ENCODE peak calls at places on chromosomes 4 and X, in four cellular contexts. One of them, this sample, is unnamed.
A peak's percentile ranks its signal among the peaks of the same experiment; 100 is the strongest.

GRCh38 chr4:83197555-83198235 is 83.2 kb upstream of the PLAC8 start:
- DNase-seq in K562: no peak
- DNase-seq in mammary epithelial cell: no peak
- DNase-seq in BE2C: no peak
- DNase-seq in this sample: peak; percentile 53

GRCh38 chrX:104330966-104331365 is 76.2 kb upstream of the ESX1 start:
- DNase-seq in mammary epithelial cell: peak; percentile 49
- DNase-seq in K562: no peak
- DNase-seq in BE2C: no peak
- DNase-seq in this sample: peak; percentile 10

GRCh38 chr4:158032733-158033415 is 140.0 kb downstream of the GASK1B start:
- DNase-seq in mammary epithelial cell: no peak
- DNase-seq in K562: no peak
- DNase-seq in BE2C: no peak
- DNase-seq in this sample: no peak

GRCh38 chr4:153594208-153594607 is 89.9 kb upstream of the TLR2 start:
- DNase-seq in mammary epithelial cell: no peak
- DNase-seq in K562: no peak
- DNase-seq in BE2C: no peak
- DNase-seq in this sample: peak; percentile 39

GRCh38 chr4:73832651-73833237 is 3.7 kb upstream of the CXCL6 start:
- DNase-seq in BE2C: no peak
- DNase-seq in mammary epithelial cell: peak; percentile 83
- DNase-seq in K562: peak; percentile 60
- DNase-seq in this sample: peak; percentile 22

GRCh38 chr4:145933134-145933533 is 5.5 kb downstream of the ZNF827 start:
- DNase-seq in mammary epithelial cell: peak; percentile 9
- DNase-seq in K562: no peak
- DNase-seq in BE2C: no peak
- DNase-seq in this sample: no peak

GRCh38 chrX:33160273-33160672 is 51.1 kb downstream of the DMD start:
- DNase-seq in BE2C: no peak
- DNase-seq in K562: no peak
- DNase-seq in mammary epithelial cell: peak; percentile 48
- DNase-seq in this sample: peak; percentile 66

GRCh38 chr4:187826725-187827124 is 168.8 kb upstream of the ZFP42 start:
- DNase-seq in mammary epithelial cell: no peak
- DNase-seq in BE2C: no peak
- DNase-seq in K562: no peak
- DNase-seq in this sample: no peak

GRCh38 chr4:4247711-4248035 is 350 bp downstream of the TMEM128 start:
- DNase-seq in BE2C: no peak
- DNase-seq in mammary epithelial cell: no peak
- DNase-seq in K562: no peak
- DNase-seq in this sample: no peak

DNA sequence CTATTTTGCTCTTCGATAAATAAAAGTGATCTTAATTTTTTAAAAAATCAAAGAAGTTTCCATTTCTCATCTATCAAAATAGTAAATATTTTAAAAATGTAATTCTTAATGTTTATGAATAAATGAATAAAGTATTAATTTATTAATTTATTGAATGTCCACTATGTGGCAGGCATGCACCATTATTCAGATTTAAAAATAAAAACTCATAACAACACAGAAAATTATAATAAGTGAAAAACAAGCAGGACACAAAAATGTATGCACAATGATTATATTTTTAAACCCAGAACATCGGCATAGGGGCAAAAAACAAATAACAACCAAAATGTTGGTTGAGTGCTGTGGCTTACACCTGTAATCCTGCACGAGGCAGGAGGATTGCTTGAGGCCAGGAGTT is 5.3 kb upstream of the PYURF start:
- DNase-seq in mammary epithelial cell: no peak
- DNase-seq in K562: no peak
- DNase-seq in BE2C: no peak
- DNase-seq in this sample: no peak
- TF ChIP-seq CTCF in mammary epithelial cell: no peak
- TF ChIP-seq CTCF in K562: no peak
- TF ChIP-seq CTCF in BE2C: peak; percentile 4
- TF ChIP-seq CTCF in this sample: no peak

GRCh38 chr4:113050361-113050760 is 908 bp downstream of the ANK2 start:
- DNase-seq in BE2C: no peak
- DNase-seq in mammary epithelial cell: no peak
- DNase-seq in K562: no peak
- DNase-seq in this sample: no peak

GRCh38 chr4:113050837-113051236 is 1.4 kb downstream of the ANK2 start:
- DNase-seq in BE2C: no peak
- DNase-seq in K562: no peak
- DNase-seq in mammary epithelial cell: no peak
- DNase-seq in this sample: no peak

GRCh38 chr4:113051361-113051760 is 1.9 kb downstream of the ANK2 start:
- DNase-seq in K562: no peak
- DNase-seq in BE2C: no peak
- DNase-seq in mammary epithelial cell: no peak
- DNase-seq in this sample: no peak

GRCh38 chr4:113052379-113052951 is 3.0 kb downstream of the ANK2 start:
- DNase-seq in K562: no peak
- DNase-seq in mammary epithelial cell: peak; percentile 79
- DNase-seq in BE2C: no peak
- DNase-seq in this sample: peak; percentile 24

DNA sequence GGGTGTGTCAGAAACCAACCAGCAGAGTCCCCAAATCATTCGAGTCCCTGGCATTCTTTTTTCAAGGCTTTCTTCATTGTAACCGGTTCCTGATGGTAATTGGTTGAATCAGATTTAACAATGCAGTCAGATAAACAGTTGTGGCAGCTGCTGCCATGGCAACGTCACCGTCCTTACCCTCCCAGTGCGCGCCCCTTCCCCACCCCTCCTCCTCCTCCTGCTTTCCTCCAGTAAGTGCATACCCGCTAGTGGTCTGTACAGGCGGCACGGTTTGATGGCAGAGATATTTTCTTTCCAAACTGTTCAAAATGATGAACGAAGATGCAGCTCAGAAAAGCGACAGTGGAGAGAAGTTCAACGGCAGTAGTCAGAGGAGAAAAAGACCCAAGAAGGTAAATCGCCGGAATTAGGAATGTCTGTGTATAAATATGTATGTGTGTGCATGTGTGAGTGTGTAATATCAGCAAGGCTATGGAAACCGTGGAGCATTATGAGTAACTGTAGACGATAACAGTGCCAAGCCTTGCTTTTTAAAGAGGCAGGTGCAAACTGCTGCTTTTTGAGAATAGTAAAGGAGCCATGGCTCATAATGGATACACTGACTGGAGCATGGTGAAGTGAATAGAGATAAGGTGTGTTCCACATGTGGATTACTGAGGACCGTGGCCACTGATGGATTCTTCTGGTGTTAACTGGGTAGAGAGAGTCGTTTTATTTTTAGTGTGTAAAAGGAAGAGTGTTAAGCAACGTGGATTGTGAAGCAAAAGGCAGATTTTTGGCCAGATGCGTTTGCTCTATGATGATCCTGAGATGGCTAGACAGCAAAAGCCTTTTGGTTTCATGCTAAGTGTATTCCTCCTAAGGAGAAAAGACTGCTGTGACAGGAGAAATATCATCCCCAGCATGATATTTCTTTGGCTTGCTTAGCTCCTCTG is at the start of gene ANK2:
- DNase-seq in K562: no peak
- DNase-seq in mammary epithelial cell: no peak
- DNase-seq in BE2C: peak; percentile 74
- DNase-seq in this sample: no peak
- H3K4me3 ChIP-seq in K562: no peak within 1 kb of the TSS
- H3K4me3 ChIP-seq in mammary epithelial cell: no peak within 1 kb of the TSS
- H3K4me3 ChIP-seq in BE2C: peak within 1 kb of the TSS; percentile 44
- H3K4me3 ChIP-seq in this sample: no peak within 1 kb of the TSS

DNA sequence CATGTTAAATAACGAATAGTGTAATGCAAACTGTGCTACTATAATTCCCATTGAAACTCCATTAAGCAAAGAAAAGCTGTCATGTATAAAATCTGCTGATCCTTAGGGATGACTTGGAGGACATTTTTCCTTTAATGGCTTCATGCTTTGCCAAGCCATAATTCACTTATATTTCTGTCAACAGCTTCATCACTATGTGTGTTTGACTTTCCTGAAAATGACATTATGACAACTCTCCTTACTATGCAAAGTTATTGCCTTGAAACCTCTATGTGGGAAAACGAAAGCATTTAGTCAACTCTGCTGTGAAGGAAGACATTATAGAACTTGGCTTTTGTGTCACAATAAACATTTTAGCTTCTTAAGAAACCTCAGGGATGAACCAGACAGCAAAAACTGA is 210.5 kb downstream of the GRXCR1 start:
- DNase-seq in K562: no peak
- DNase-seq in BE2C: no peak
- DNase-seq in mammary epithelial cell: no peak
- DNase-seq in this sample: no peak
- TF ChIP-seq CTCF in K562: no peak
- TF ChIP-seq CTCF in BE2C: no peak
- TF ChIP-seq CTCF in mammary epithelial cell: no peak
- TF ChIP-seq CTCF in this sample: no peak

DNA sequence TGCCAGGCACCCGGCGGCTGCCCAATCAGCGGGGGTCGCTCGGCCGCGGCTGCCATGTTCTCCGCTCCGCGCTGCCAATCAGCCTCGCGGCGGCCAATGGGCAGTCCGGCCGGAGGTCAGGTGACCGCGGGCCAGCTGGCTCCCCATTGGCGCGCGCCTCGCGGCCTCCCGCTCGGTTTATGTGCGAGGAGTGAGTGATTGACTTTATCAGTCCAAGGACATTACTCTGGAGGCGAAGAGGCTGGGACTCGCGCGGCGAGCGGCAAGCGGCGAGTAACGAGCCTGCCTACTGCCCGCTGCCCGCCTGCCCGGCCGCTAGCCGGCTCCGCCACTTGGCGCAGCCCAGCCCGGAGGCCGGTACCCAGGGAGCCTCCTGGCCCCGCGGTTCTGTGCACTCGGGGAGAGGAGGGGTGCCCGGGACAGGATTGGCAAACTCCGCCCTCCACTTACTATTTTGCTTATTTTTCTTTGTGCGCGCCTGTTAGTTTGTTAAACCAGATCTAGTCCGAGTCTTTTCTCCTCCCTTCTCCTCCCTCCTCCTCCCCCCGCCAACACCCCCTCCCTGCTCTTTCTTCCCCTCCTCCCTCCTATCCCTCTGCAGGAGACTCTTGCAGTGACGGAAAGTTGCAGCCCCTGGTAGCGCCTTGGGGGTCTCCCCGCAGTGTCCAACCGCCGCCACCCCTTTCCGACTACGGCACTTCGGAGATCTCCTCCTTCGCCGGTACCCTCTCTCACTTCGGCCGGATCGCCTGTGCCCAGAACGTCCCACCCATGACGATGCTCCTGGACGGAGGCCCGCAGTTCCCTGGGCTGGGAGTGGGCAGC is at the start of gene ZIC3:
- DNase-seq in mammary epithelial cell: no peak
- DNase-seq in BE2C: no peak
- DNase-seq in K562: no peak
- DNase-seq in this sample: peak; percentile 9
- H3K4me3 ChIP-seq in mammary epithelial cell: no peak within 1 kb of the TSS
- H3K4me3 ChIP-seq in BE2C: no peak within 1 kb of the TSS
- H3K4me3 ChIP-seq in K562: no peak within 1 kb of the TSS
- H3K4me3 ChIP-seq in this sample: no peak within 1 kb of the TSS

GRCh38 chr4:55435136-55435535 is 39.4 kb downstream of the TMEM165 start:
- DNase-seq in mammary epithelial cell: no peak
- DNase-seq in K562: no peak
- DNase-seq in BE2C: no peak
- DNase-seq in this sample: peak; percentile 32
- TF ChIP-seq CTCF in mammary epithelial cell: peak; percentile 12
- TF ChIP-seq CTCF in K562: peak; percentile 29
- TF ChIP-seq CTCF in BE2C: peak; percentile 33
- TF ChIP-seq CTCF in this sample: peak; percentile 54

GRCh38 chr4:2830632-2831610 is 12.7 kb upstream of the ADD1 start:
- DNase-seq in BE2C: no peak
- DNase-seq in K562: no peak
- DNase-seq in mammary epithelial cell: no peak
- DNase-seq in this sample: no peak
- H3K4me3 ChIP-seq in BE2C: no peak overlapping the region
- H3K4me3 ChIP-seq in K562: no peak overlapping the region
- H3K4me3 ChIP-seq in mammary epithelial cell: no peak overlapping the region
- H3K4me3 ChIP-seq in this sample: no peak overlapping the region

GRCh38 chrX:17861496-17862011 is 456 bp upstream of the RAI2 start:
- DNase-seq in mammary epithelial cell: no peak
- DNase-seq in K562: no peak
- DNase-seq in BE2C: no peak
- DNase-seq in this sample: no peak

GRCh38 chrX:17859609-17860178 is 1.4 kb downstream of the RAI2 start:
- DNase-seq in K562: no peak
- DNase-seq in BE2C: no peak
- DNase-seq in mammary epithelial cell: no peak
- DNase-seq in this sample: no peak

GRCh38 chrX:17860179-17860780 is 818 bp downstream of the RAI2 start:
- DNase-seq in BE2C: no peak
- DNase-seq in K562: no peak
- DNase-seq in mammary epithelial cell: no peak
- DNase-seq in this sample: no peak

DNA sequence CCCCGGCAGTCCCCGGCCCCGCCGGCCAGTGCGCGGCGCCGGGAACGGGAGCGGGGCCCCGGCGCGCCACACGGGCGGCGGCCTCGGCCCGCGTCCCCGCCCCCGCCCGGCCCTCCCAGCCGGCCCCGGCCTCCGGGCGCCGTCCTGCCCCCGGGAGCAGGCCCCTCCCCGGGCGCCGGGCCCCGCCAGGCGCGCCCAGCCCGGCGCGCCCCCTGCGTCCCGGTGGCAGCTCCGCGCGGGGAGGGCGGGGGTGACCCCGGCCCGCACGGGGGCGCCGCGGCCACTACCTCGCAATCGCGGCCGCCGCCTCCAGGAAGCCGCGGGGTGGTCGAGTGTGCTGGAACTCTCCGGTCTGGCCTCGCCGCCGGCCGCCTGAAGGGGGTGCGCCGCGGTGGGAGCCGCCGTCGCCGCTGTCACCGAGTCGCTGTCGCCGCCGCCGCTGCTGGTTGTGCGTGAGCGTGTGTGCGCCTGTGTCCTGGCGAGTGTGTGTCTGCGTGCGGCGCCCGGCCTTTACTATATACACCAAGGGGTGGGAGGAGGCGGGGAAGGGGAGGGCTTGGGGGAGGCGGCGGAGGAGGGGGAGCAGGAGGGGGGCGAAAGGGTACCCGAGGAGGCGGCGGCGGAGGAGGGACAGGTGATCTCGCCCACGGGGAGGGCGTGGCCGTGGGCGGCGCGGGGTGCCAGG is at the start of gene RAI2:
- DNase-seq in K562: peak; percentile 60
- DNase-seq in mammary epithelial cell: no peak
- DNase-seq in BE2C: peak; percentile 38
- DNase-seq in this sample: no peak
- TF ChIP-seq CTCF in K562: no peak
- TF ChIP-seq CTCF in mammary epithelial cell: no peak
- TF ChIP-seq CTCF in BE2C: no peak
- TF ChIP-seq CTCF in this sample: no peak

GRCh38 chr4:141220271-141220654 is 432 bp upstream of the ZNF330 start:
- DNase-seq in BE2C: no peak
- DNase-seq in K562: no peak
- DNase-seq in mammary epithelial cell: no peak
- DNase-seq in this sample: no peak
- H3K4me3 ChIP-seq in BE2C: peak overlapping the region; percentile 94
- H3K4me3 ChIP-seq in K562: peak overlapping the region; percentile 83
- H3K4me3 ChIP-seq in mammary epithelial cell: peak overlapping the region; percentile 27
- H3K4me3 ChIP-seq in this sample: peak overlapping the region; percentile 84

This sample was measured in epithelial cell of esophagus.